ENCODE peak calls at places on chromosomes 7 and 10, in eight cellular contexts. One of them, this sample, is unnamed.

GRCh38 chr7:34452363-34452762 is 205.7 kb upstream of the NPSR1 start:
- DNase-seq in GM04504: no peak
- DNase-seq in stimulated activated CD4-positive, alpha-beta T cell treated with anti-CD3 and anti-CD28 coated beads, Interleukin-15, amount 100 ng/mL, for 48 hours: no peak
- DNase-seq in body of pancreas: no peak
- DNase-seq in NCI-H460: no peak
- DNase-seq in Caki2: no peak
- DNase-seq in anterior cingulate cortex: no peak
- DNase-seq in iris pigment epithelial cell: no peak
- DNase-seq in this sample: no peak

GRCh38 chr7:64879097-64879730 is 23.9 kb upstream of the ZNF273 start:
- DNase-seq in GM04504: no peak
- DNase-seq in stimulated activated CD4-positive, alpha-beta T cell treated with anti-CD3 and anti-CD28 coated beads, Interleukin-15, amount 100 ng/mL, for 48 hours: no peak
- DNase-seq in body of pancreas: no peak
- DNase-seq in NCI-H460: no peak
- DNase-seq in Caki2: no peak
- DNase-seq in anterior cingulate cortex: no peak
- DNase-seq in iris pigment epithelial cell: no peak
- DNase-seq in this sample: no peak

GRCh38 chr10:8331896-8332729 is 277.6 kb downstream of the GATA3 start:
- DNase-seq in GM04504: no peak
- DNase-seq in stimulated activated CD4-positive, alpha-beta T cell treated with anti-CD3 and anti-CD28 coated beads, Interleukin-15, amount 100 ng/mL, for 48 hours: peak; percentile 74
- DNase-seq in body of pancreas: peak; percentile 18
- DNase-seq in NCI-H460: no peak
- DNase-seq in Caki2: peak; percentile 75
- DNase-seq in anterior cingulate cortex: peak; percentile 3
- DNase-seq in iris pigment epithelial cell: peak; percentile 38
- DNase-seq in this sample: peak; percentile 63

GRCh38 chr10:99851825-99852224 is 69.4 kb downstream of the ABCC2 start:
- DNase-seq in GM04504: no peak
- DNase-seq in stimulated activated CD4-positive, alpha-beta T cell treated with anti-CD3 and anti-CD28 coated beads, Interleukin-15, amount 100 ng/mL, for 48 hours: no peak
- DNase-seq in body of pancreas: no peak
- DNase-seq in NCI-H460: no peak
- DNase-seq in Caki2: no peak
- DNase-seq in anterior cingulate cortex: no peak
- DNase-seq in iris pigment epithelial cell: no peak
- DNase-seq in this sample: no peak

GRCh38 chr10:19638173-19638872 is 177.9 kb upstream of the PLXDC2 start:
- DNase-seq in GM04504: peak; percentile 76
- DNase-seq in stimulated activated CD4-positive, alpha-beta T cell treated with anti-CD3 and anti-CD28 coated beads, Interleukin-15, amount 100 ng/mL, for 48 hours: no peak
- DNase-seq in body of pancreas: no peak
- DNase-seq in NCI-H460: no peak
- DNase-seq in Caki2: no peak
- DNase-seq in anterior cingulate cortex: no peak
- DNase-seq in iris pigment epithelial cell: peak; percentile 98
- DNase-seq in this sample: no peak

GRCh38 chr7:36207451-36208291 is 54.6 kb downstream of the EEPD1 start:
- DNase-seq in GM04504: no peak
- DNase-seq in stimulated activated CD4-positive, alpha-beta T cell treated with anti-CD3 and anti-CD28 coated beads, Interleukin-15, amount 100 ng/mL, for 48 hours: no peak
- DNase-seq in body of pancreas: no peak
- DNase-seq in NCI-H460: no peak
- DNase-seq in Caki2: peak; percentile 86
- DNase-seq in anterior cingulate cortex: peak; percentile 22
- DNase-seq in iris pigment epithelial cell: peak; percentile 96
- DNase-seq in this sample: no peak

GRCh38 chr7:151824285-151824950 is 52.5 kb downstream of the PRKAG2 start:
- DNase-seq in GM04504: no peak
- DNase-seq in stimulated activated CD4-positive, alpha-beta T cell treated with anti-CD3 and anti-CD28 coated beads, Interleukin-15, amount 100 ng/mL, for 48 hours: no peak
- DNase-seq in body of pancreas: no peak
- DNase-seq in NCI-H460: no peak
- DNase-seq in Caki2: no peak
- DNase-seq in anterior cingulate cortex: no peak
- DNase-seq in iris pigment epithelial cell: no peak
- DNase-seq in this sample: no peak

GRCh38 chr10:107701947-107702346 is 537.4 kb upstream of the SORCS1 start:
- DNase-seq in GM04504: no peak
- DNase-seq in stimulated activated CD4-positive, alpha-beta T cell treated with anti-CD3 and anti-CD28 coated beads, Interleukin-15, amount 100 ng/mL, for 48 hours: no peak
- DNase-seq in body of pancreas: no peak
- DNase-seq in NCI-H460: no peak
- DNase-seq in Caki2: no peak
- DNase-seq in anterior cingulate cortex: no peak
- DNase-seq in iris pigment epithelial cell: no peak
- DNase-seq in this sample: no peak

GRCh38 chr7:125118444-125118843 is 188.8 kb upstream of the POT1 start:
- DNase-seq in GM04504: no peak
- DNase-seq in stimulated activated CD4-positive, alpha-beta T cell treated with anti-CD3 and anti-CD28 coated beads, Interleukin-15, amount 100 ng/mL, for 48 hours: no peak
- DNase-seq in body of pancreas: no peak
- DNase-seq in NCI-H460: no peak
- DNase-seq in Caki2: no peak
- DNase-seq in anterior cingulate cortex: no peak
- DNase-seq in iris pigment epithelial cell: peak; percentile 10
- DNase-seq in this sample: no peak

This sample was measured in SW480.